ENCODE peak calls at places on chromosome 13, in nine cellular contexts. Q, H, W, Z, N, Y, O, K and X are unnamed samples.

GRCh38 chr13:112729408-112729807 is 39.6 kb downstream of the ATP11A start:
- DNase-seq in Q (no peak), H (no peak), W (no peak), Z (no peak), N (peak; percentile 44), Y (no peak), O (no peak), K (no peak), X (no peak)

GRCh38 chr13:42028113-42028799 is 20.2 kb upstream of the DGKH start:
- DNase-seq in Q (peak; percentile 22), H (no peak), W (no peak), Z (no peak), N (no peak), Y (no peak), O (no peak), K (no peak), X (no peak)

GRCh38 chr13:100035936-100036335 is 53.0 kb upstream of the PCCA start:
- DNase-seq in Q (no peak), H (no peak), W (no peak), Z (no peak), N (no peak), Y (no peak), O (no peak), K (no peak), X (no peak)

GRCh38 chr13:21973437-21974125 is 302.7 kb downstream of the FGF9 start:
- DNase-seq in Q (no peak), H (no peak), W (no peak), Z (no peak), N (peak; percentile 54), Y (no peak), O (no peak), K (no peak), X (no peak)

GRCh38 chr13:59094149-59094548 is 1069.6 kb downstream of the DIAPH3 start:
- DNase-seq in Q (no peak), H (no peak), W (no peak), Z (no peak), N (no peak), Y (no peak), O (no peak), K (no peak), X (no peak)

GRCh38 chr13:66159526-66159925 is 1070.6 kb downstream of the PCDH9 start:
- DNase-seq in Q (no peak), H (no peak), W (no peak), Z (no peak), N (no peak), Y (peak; percentile 39), O (no peak), K (no peak), X (no peak)

GRCh38 chr13:77833331-77833863 is 85.2 kb downstream of the EDNRB start:
- DNase-seq in Q (peak; percentile 65), H (no peak), W (no peak), Z (no peak), N (no peak), Y (peak; percentile 73), O (no peak), K (peak; percentile 87), X (no peak)

GRCh38 chr13:50801087-50801931 is 42.2 kb downstream of the DLEU7 start:
- DNase-seq in Q (peak; percentile 90), H (no peak), W (peak; percentile 62), Z (peak; percentile 54), N (peak; percentile 88), Y (peak; percentile 89), O (peak; percentile 65), K (peak; percentile 79), X (peak; percentile 9)

GRCh38 chr13:72864142-72865035 is 82.5 kb downstream of the PIBF1 start:
- DNase-seq in Q (peak; percentile 22), H (no peak), W (peak; percentile 46), Z (no peak), N (no peak), Y (peak; percentile 62), O (no peak), K (peak; percentile 70), X (peak; percentile 28)

GRCh38 chr13:49217962-49218492 is 2.1 kb upstream of the MLNR start:
- DNase-seq in Q (no peak), H (no peak), W (no peak), Z (no peak), N (no peak), Y (no peak), O (no peak), K (no peak), X (no peak)

GRCh38 chr13:50724913-50725312 is 118.6 kb downstream of the DLEU7 start:
- DNase-seq in Q (no peak), H (no peak), W (no peak), Z (no peak), N (no peak), Y (no peak), O (no peak), K (no peak), X (no peak)

GRCh38 chr13:29577135-29578051 is 18.1 kb downstream of the SLC7A1 start:
- DNase-seq in Q (no peak), H (peak; percentile 26), W (peak; percentile 35), Z (no peak), N (peak; percentile 39), Y (no peak), O (no peak), K (peak; percentile 50), X (no peak)

GRCh38 chr13:23905766-23906165 is 8.5 kb upstream of the C1QTNF9B start:
- DNase-seq in Q (no peak), H (no peak), W (no peak), Z (no peak), N (no peak), Y (no peak), O (no peak), K (no peak), X (no peak)

GRCh38 chr13:106373304-106373988 is 162.0 kb downstream of the EFNB2 start:
- DNase-seq in Q (peak; percentile 44), H (no peak), W (no peak), Z (no peak), N (no peak), Y (no peak), O (no peak), K (no peak), X (no peak)

GRCh38 chr13:25371608-25372274 is at the start of gene ATP8A2:
- DNase-seq in Q (no peak), H (no peak), W (no peak), Z (no peak), N (peak; percentile 71), Y (no peak), O (no peak), K (no peak), X (no peak)
- H3K4me3 ChIP-seq in Q (peak within 1 kb of the TSS; percentile 42), H (peak within 1 kb of the TSS; percentile 68), W (peak within 1 kb of the TSS; percentile 33), Z (peak within 1 kb of the TSS; percentile 34), N (peak within 1 kb of the TSS; percentile 77), Y (peak within 1 kb of the TSS; percentile 55), O (no peak within 1 kb of the TSS), K (no peak within 1 kb of the TSS), X (peak within 1 kb of the TSS; percentile 38)

GRCh38 chr13:43132228-43132627 is 108.8 kb downstream of the DNAJC15 start:
- DNase-seq in Q (peak; percentile 78), H (no peak), W (peak; percentile 10), Z (no peak), N (peak; percentile 87), Y (peak; percentile 23), O (no peak), K (peak; percentile 42), X (no peak)
- TF ChIP-seq CTCF in Q (peak; percentile 71), H (no peak), W (peak; percentile 11), Z (no peak), N (peak; percentile 69), Y (peak; percentile 5), O (peak; percentile 16), K (peak; percentile 27), X (peak; percentile 10)

DNA sequence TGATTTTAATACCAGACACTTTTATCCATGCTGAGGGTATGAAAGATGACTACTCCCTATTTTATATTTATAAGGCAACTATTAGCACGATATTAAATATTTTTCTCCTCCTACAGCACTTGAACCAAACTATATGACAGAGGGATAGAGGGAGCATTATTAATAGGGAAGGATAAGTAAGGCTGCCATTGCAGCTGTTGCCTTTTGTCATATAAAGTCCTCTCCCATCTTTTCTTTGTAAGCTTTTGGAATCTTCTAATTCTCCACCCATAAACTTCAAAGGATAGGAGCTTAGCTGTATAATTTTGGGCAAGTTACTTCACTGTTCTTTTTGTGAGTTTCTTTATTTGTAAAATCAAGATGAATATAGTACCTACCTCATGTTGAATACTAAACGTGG is 95.4 kb downstream of the ZMYM2 start:
- DNase-seq in Q (no peak), H (no peak), W (no peak), Z (no peak), N (no peak), Y (no peak), O (no peak), K (no peak), X (no peak)
- H3K4me3 ChIP-seq in Q (no peak overlapping the region), H (no peak overlapping the region), W (no peak overlapping the region), Z (no peak overlapping the region), N (no peak overlapping the region), Y (no peak overlapping the region), O (no peak overlapping the region), K (no peak overlapping the region), X (no peak overlapping the region)

GRCh38 chr13:19597523-19597922 is 35.9 kb upstream of the MPHOSPH8 start:
- DNase-seq in Q (peak; percentile 55), H (no peak), W (peak; percentile 76), Z (no peak), N (no peak), Y (peak; percentile 38), O (no peak), K (peak; percentile 89), X (no peak)

GRCh38 chr13:19605161-19605955 is 28.1 kb upstream of the MPHOSPH8 start:
- DNase-seq in Q (no peak), H (no peak), W (no peak), Z (no peak), N (no peak), Y (peak; percentile 14), O (no peak), K (no peak), X (no peak)

GRCh38 chr13:19604306-19604705 is 29.2 kb upstream of the MPHOSPH8 start:
- DNase-seq in Q (no peak), H (no peak), W (no peak), Z (no peak), N (no peak), Y (no peak), O (no peak), K (no peak), X (no peak)

GRCh38 chr13:19606152-19606551 is 27.3 kb upstream of the MPHOSPH8 start:
- DNase-seq in Q (no peak), H (no peak), W (peak; percentile 34), Z (no peak), N (no peak), Y (peak; percentile 11), O (no peak), K (peak; percentile 51), X (no peak)

DNA sequence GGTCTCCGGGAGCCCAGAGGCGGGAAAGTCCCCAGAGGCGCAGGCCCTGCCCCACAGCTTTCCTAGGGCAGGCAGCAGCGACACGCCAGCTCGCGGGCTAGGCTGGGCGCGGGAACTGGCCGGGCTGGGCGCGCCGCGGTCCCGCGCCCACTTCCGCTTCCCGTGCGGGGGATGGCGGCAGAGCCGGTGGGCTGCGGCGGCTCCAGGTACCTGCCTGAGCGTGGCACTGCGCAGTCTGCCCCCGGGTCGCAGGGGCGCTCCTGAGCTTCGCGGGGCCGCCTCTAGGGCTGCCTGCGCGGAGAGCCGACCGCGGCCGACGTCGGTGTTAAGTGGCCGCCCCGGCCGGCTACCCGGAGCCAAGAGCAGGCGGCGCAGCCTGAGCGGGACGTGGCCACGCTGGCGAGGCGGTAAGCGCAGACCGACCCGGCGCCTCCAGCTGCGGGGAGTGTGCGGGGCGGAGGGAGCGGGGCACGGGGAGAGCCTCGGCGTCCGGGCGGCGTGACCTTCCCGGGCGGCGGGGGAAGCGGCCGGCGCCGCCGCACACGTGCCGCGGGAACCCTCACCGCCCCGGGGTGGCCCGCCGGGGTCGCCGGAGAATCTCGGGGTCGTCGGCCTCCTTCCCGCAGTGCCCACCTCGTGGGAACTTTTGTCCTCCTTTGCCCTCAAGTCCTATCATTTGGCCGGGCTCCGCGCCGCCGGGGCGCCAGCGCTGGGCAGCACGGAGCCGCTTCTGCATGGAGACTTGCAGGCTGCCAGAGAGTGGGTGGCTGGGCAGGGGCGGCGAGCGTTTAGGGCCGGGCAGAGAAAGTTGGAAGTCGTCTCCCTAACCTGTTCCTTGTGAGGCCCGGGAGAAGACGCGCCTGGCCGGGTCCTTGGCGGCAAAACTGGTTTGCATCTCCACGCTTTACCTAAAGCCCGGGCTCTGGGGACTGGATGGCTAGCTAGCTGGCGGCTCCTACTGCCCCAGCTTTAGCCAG is 31.4 kb upstream of the MPHOSPH8 start:
- DNase-seq in Q (peak; percentile 41), H (no peak), W (peak; percentile 35), Z (peak; percentile 23), N (peak; percentile 89), Y (peak; percentile 33), O (no peak), K (peak; percentile 32), X (no peak)
- TF ChIP-seq CTCF in Q (no peak), H (no peak), W (no peak), Z (no peak), N (peak; percentile 65), Y (peak; percentile 29), O (no peak), K (no peak), X (peak; percentile 29)